ENCODE peak calls at places on chromosome 14, in seven cellular contexts. Y, O, J, D, A, Z and S are unnamed samples.

GRCh38 chr14:99345472-99345871 is 73.5 kb upstream of the BCL11B start:
- DNase-seq in Y (no peak), O (no peak), J (no peak), D (no peak), A (no peak), Z (no peak), S (no peak)

GRCh38 chr14:51653855-51654548 is 2.3 kb downstream of the FRMD6 start:
- DNase-seq in Y (no peak), O (no peak), J (no peak), D (no peak), A (no peak), Z (peak; percentile 30), S (no peak)

GRCh38 chr14:94964931-94965330 is 192.4 kb downstream of the DICER1 start:
- DNase-seq in Y (no peak), O (no peak), J (no peak), D (no peak), A (no peak), Z (no peak), S (no peak)

GRCh38 chr14:86799244-86799647 is 1193.7 kb downstream of the GALC start:
- DNase-seq in Y (no peak), O (peak; percentile 51), J (no peak), D (no peak), A (peak; percentile 37), Z (peak; percentile 96), S (no peak)

GRCh38 chr14:58749066-58749669 is 111.4 kb downstream of the DACT1 start:
- DNase-seq in Y (peak; percentile 59), O (peak; percentile 81), J (peak; percentile 47), D (peak; percentile 4), A (peak; percentile 99), Z (peak; percentile 87), S (no peak)

GRCh38 chr14:90781344-90781761 is 34.9 kb downstream of the TTC7B start:
- DNase-seq in Y (no peak), O (no peak), J (no peak), D (no peak), A (peak; percentile 25), Z (peak; percentile 65), S (no peak)

GRCh38 chr14:92439551-92440344 is 73.8 kb upstream of the RIN3 start:
- DNase-seq in Y (no peak), O (no peak), J (no peak), D (peak; percentile 41), A (no peak), Z (no peak), S (peak; percentile 59)

GRCh38 chr14:73237219-73237785 is at the start of gene PAPLN:
- DNase-seq in Y (peak; percentile 61), O (no peak), J (no peak), D (no peak), A (no peak), Z (peak; percentile 44), S (no peak)

GRCh38 chr14:77058082-77058481 is 29.6 kb upstream of the IRF2BPL start:
- DNase-seq in Y (no peak), O (no peak), J (no peak), D (no peak), A (no peak), Z (no peak), S (no peak)

GRCh38 chr14:58985786-58986185 is 202.7 kb upstream of the DAAM1 start:
- DNase-seq in Y (no peak), O (no peak), J (no peak), D (no peak), A (no peak), Z (no peak), S (no peak)

GRCh38 chr14:92599786-92600185 is 86.2 kb downstream of the RIN3 start:
- DNase-seq in Y (no peak), O (peak; percentile 44), J (no peak), D (no peak), A (no peak), Z (no peak), S (no peak)

GRCh38 chr14:53381879-53382278 is 228.8 kb upstream of the DDHD1 start:
- DNase-seq in Y (no peak), O (no peak), J (no peak), D (no peak), A (no peak), Z (no peak), S (no peak)

GRCh38 chr14:98819132-98819866 is 452.7 kb downstream of the BCL11B start:
- DNase-seq in Y (no peak), O (no peak), J (no peak), D (no peak), A (no peak), Z (no peak), S (no peak)

GRCh38 chr14:94615823-94616570 is 3.8 kb downstream of the SERPINA3 start:
- DNase-seq in Y (no peak), O (no peak), J (no peak), D (no peak), A (no peak), Z (no peak), S (no peak)

GRCh38 chr14:89207925-89208328 is 209.1 kb downstream of the FOXN3 start:
- DNase-seq in Y (no peak), O (no peak), J (no peak), D (no peak), A (no peak), Z (no peak), S (no peak)

GRCh38 chr14:100609331-100609870 is 22.2 kb upstream of the BEGAIN start:
- DNase-seq in Y (no peak), O (no peak), J (no peak), D (no peak), A (no peak), Z (no peak), S (no peak)

GRCh38 chr14:95307402-95308041 is 12.2 kb downstream of the CLMN start:
- DNase-seq in Y (no peak), O (no peak), J (no peak), D (no peak), A (no peak), Z (no peak), S (peak; percentile 34)

GRCh38 chr14:64702493-64703392 is 1.5 kb upstream of the PLEKHG3 start:
- DNase-seq in Y (peak; percentile 81), O (no peak), J (no peak), D (no peak), A (no peak), Z (no peak), S (peak; percentile 20)

GRCh38 chr14:100339757-100340453 is 16.8 kb downstream of the SLC25A47 start:
- DNase-seq in Y (no peak), O (no peak), J (no peak), D (peak; percentile 0), A (no peak), Z (no peak), S (no peak)

GRCh38 chr14:64503434-64504309 is at the start of gene ZBTB25:
- DNase-seq in Y (peak; percentile 91), O (peak; percentile 82), J (peak; percentile 88), D (peak; percentile 94), A (peak; percentile 87), Z (peak; percentile 92), S (peak; percentile 83)

GRCh38 chr14:49897965-49898364 is 5.1 kb downstream of the ARF6 start:
- DNase-seq in Y (no peak), O (no peak), J (no peak), D (no peak), A (no peak), Z (no peak), S (no peak)

GRCh38 chr14:100972134-100972905 is 68.8 kb upstream of the RTL1 start:
- DNase-seq in Y (no peak), O (no peak), J (no peak), D (no peak), A (no peak), Z (no peak), S (no peak)